ENCODE peak calls at places on chromosomes 1 and 21, in five cellular contexts. One of them, this sample, is unnamed.

GRCh38 chr1:17183388-17184160 is 21.4 kb upstream of the PADI1 start:
- DNase-seq in mesothelial cell of epicardium: no peak
- DNase-seq in T47D: no peak
- DNase-seq in cardiac septum: no peak
- DNase-seq in AG20443: no peak
- DNase-seq in this sample: no peak

GRCh38 chr1:93768380-93768863 is 86.8 kb upstream of the BCAR3 start:
- DNase-seq in mesothelial cell of epicardium: no peak
- DNase-seq in T47D: no peak
- DNase-seq in cardiac septum: no peak
- DNase-seq in AG20443: no peak
- DNase-seq in this sample: no peak

GRCh38 chr21:45880097-45881068 is 101.2 kb upstream of the COL6A1 start:
- DNase-seq in mesothelial cell of epicardium: no peak
- DNase-seq in T47D: peak; percentile 88
- DNase-seq in cardiac septum: no peak
- DNase-seq in AG20443: peak; percentile 86
- DNase-seq in this sample: peak; percentile 36

GRCh38 chr1:156652131-156652991 is 10.4 kb downstream of the BCAN start:
- DNase-seq in mesothelial cell of epicardium: peak; percentile 55
- DNase-seq in T47D: peak; percentile 91
- DNase-seq in cardiac septum: no peak
- DNase-seq in AG20443: peak; percentile 53
- DNase-seq in this sample: no peak

GRCh38 chr1:44602675-44603610 is 71.3 kb downstream of the TMEM53 start:
- DNase-seq in mesothelial cell of epicardium: no peak
- DNase-seq in T47D: no peak
- DNase-seq in cardiac septum: no peak
- DNase-seq in AG20443: no peak
- DNase-seq in this sample: no peak

GRCh38 chr1:107935396-107936064 is 29.4 kb downstream of the VAV3 start:
- DNase-seq in mesothelial cell of epicardium: no peak
- DNase-seq in T47D: no peak
- DNase-seq in cardiac septum: no peak
- DNase-seq in AG20443: no peak
- DNase-seq in this sample: no peak

GRCh38 chr1:236142358-236143103 is at the start of gene GPR137B:
- DNase-seq in mesothelial cell of epicardium: no peak
- DNase-seq in T47D: peak; percentile 74
- DNase-seq in cardiac septum: peak; percentile 80
- DNase-seq in AG20443: peak; percentile 83
- DNase-seq in this sample: peak; percentile 50

GRCh38 chr1:156772728-156773497 is 5.6 kb downstream of the PRCC start:
- DNase-seq in mesothelial cell of epicardium: no peak
- DNase-seq in T47D: no peak
- DNase-seq in cardiac septum: no peak
- DNase-seq in AG20443: no peak
- DNase-seq in this sample: peak; percentile 68

GRCh38 chr1:207797229-207797973 is 45.5 kb downstream of the CD46 start:
- DNase-seq in mesothelial cell of epicardium: peak; percentile 51
- DNase-seq in T47D: peak; percentile 85
- DNase-seq in cardiac septum: peak; percentile 86
- DNase-seq in AG20443: peak; percentile 83
- DNase-seq in this sample: peak; percentile 75

GRCh38 chr1:165598676-165599059 is 32.4 kb upstream of the MGST3 start:
- DNase-seq in mesothelial cell of epicardium: no peak
- DNase-seq in T47D: no peak
- DNase-seq in cardiac septum: no peak
- DNase-seq in AG20443: no peak
- DNase-seq in this sample: no peak

GRCh38 chr1:93537924-93538323 is 90.0 kb downstream of the FNBP1L start:
- DNase-seq in mesothelial cell of epicardium: no peak
- DNase-seq in T47D: no peak
- DNase-seq in cardiac septum: no peak
- DNase-seq in AG20443: no peak
- DNase-seq in this sample: no peak

GRCh38 chr1:162561037-162561615 is 396 bp upstream of the UAP1 start:
- DNase-seq in mesothelial cell of epicardium: peak; percentile 96
- DNase-seq in T47D: peak; percentile 99
- DNase-seq in cardiac septum: peak; percentile 99
- DNase-seq in AG20443: peak; percentile 97
- DNase-seq in this sample: peak; percentile 97

GRCh38 chr1:218353656-218354055 is 8.5 kb downstream of the TGFB2 start:
- DNase-seq in mesothelial cell of epicardium: no peak
- DNase-seq in T47D: no peak
- DNase-seq in cardiac septum: no peak
- DNase-seq in AG20443: no peak
- DNase-seq in this sample: no peak

GRCh38 chr1:55531644-55532043 is 316.5 kb upstream of the USP24 start:
- DNase-seq in mesothelial cell of epicardium: no peak
- DNase-seq in T47D: no peak
- DNase-seq in cardiac septum: no peak
- DNase-seq in AG20443: peak; percentile 26
- DNase-seq in this sample: no peak

GRCh38 chr1:55684131-55684650 is 469.0 kb upstream of the USP24 start:
- DNase-seq in mesothelial cell of epicardium: no peak
- DNase-seq in T47D: no peak
- DNase-seq in cardiac septum: no peak
- DNase-seq in AG20443: peak; percentile 0
- DNase-seq in this sample: no peak

GRCh38 chr1:59150537-59151386 is 146.1 kb upstream of the FGGY start:
- DNase-seq in mesothelial cell of epicardium: no peak
- DNase-seq in T47D: no peak
- DNase-seq in cardiac septum: peak; percentile 89
- DNase-seq in AG20443: peak; percentile 92
- DNase-seq in this sample: no peak

GRCh38 chr21:33261635-33262034 is 4.5 kb upstream of the IL10RB start:
- DNase-seq in mesothelial cell of epicardium: no peak
- DNase-seq in T47D: no peak
- DNase-seq in cardiac septum: no peak
- DNase-seq in AG20443: no peak
- DNase-seq in this sample: no peak

GRCh38 chr21:36195613-36196012 is 39.0 kb downstream of the DOP1B start:
- DNase-seq in mesothelial cell of epicardium: no peak
- DNase-seq in T47D: no peak
- DNase-seq in cardiac septum: no peak
- DNase-seq in AG20443: no peak
- DNase-seq in this sample: no peak

GRCh38 chr1:54564312-54565112 is 16.5 kb downstream of the ACOT11 start:
- DNase-seq in mesothelial cell of epicardium: no peak
- DNase-seq in T47D: peak; percentile 30
- DNase-seq in cardiac septum: no peak
- DNase-seq in AG20443: no peak
- DNase-seq in this sample: no peak

GRCh38 chr1:161981735-161982525 is 41.7 kb downstream of the OLFML2B start:
- DNase-seq in mesothelial cell of epicardium: no peak
- DNase-seq in T47D: no peak
- DNase-seq in cardiac septum: no peak
- DNase-seq in AG20443: no peak
- DNase-seq in this sample: no peak

GRCh38 chr1:156451486-156452184 is 48.9 kb downstream of the MEF2D start:
- DNase-seq in mesothelial cell of epicardium: no peak
- DNase-seq in T47D: no peak
- DNase-seq in cardiac septum: no peak
- DNase-seq in AG20443: no peak
- DNase-seq in this sample: no peak

GRCh38 chr1:160951443-160952128 is 3.0 kb downstream of the ITLN2 start:
- DNase-seq in mesothelial cell of epicardium: no peak
- DNase-seq in T47D: peak; percentile 79
- DNase-seq in cardiac septum: no peak
- DNase-seq in AG20443: peak; percentile 76
- DNase-seq in this sample: peak; percentile 77

GRCh38 chr1:167482184-167482583 is 36.1 kb downstream of the CD247 start:
- DNase-seq in mesothelial cell of epicardium: no peak
- DNase-seq in T47D: no peak
- DNase-seq in cardiac septum: no peak
- DNase-seq in AG20443: no peak
- DNase-seq in this sample: no peak

GRCh38 chr1:59568158-59568935 is 246.4 kb upstream of the HOOK1 start:
- DNase-seq in mesothelial cell of epicardium: no peak
- DNase-seq in T47D: peak; percentile 39
- DNase-seq in cardiac septum: no peak
- DNase-seq in AG20443: peak; percentile 20
- DNase-seq in this sample: no peak

GRCh38 chr1:119367332-119368124 is 1.1 kb upstream of the HAO2 start:
- DNase-seq in mesothelial cell of epicardium: no peak
- DNase-seq in T47D: peak; percentile 48
- DNase-seq in cardiac septum: no peak
- DNase-seq in AG20443: peak; percentile 74
- DNase-seq in this sample: peak; percentile 14

GRCh38 chr1:204445860-204446412 is 34.3 kb upstream of the PPP1R15B start:
- DNase-seq in mesothelial cell of epicardium: no peak
- DNase-seq in T47D: peak; percentile 72
- DNase-seq in cardiac septum: no peak
- DNase-seq in AG20443: peak; percentile 63
- DNase-seq in this sample: peak; percentile 49

GRCh38 chr1:43565600-43566360 is 35.1 kb downstream of the PTPRF start:
- DNase-seq in mesothelial cell of epicardium: peak; percentile 55
- DNase-seq in T47D: no peak
- DNase-seq in cardiac septum: peak; percentile 79
- DNase-seq in AG20443: peak; percentile 93
- DNase-seq in this sample: peak; percentile 58

GRCh38 chr1:153099646-153100045 is 5.3 kb upstream of the SPRR2E start:
- DNase-seq in mesothelial cell of epicardium: no peak
- DNase-seq in T47D: no peak
- DNase-seq in cardiac septum: no peak
- DNase-seq in AG20443: no peak
- DNase-seq in this sample: no peak

GRCh38 chr1:25094995-25095394 is 137.3 kb downstream of the SYF2 start:
- DNase-seq in mesothelial cell of epicardium: no peak
- DNase-seq in T47D: no peak
- DNase-seq in cardiac septum: no peak
- DNase-seq in AG20443: no peak
- DNase-seq in this sample: no peak

GRCh38 chr1:223780926-223781325 is 64.8 kb downstream of the TP53BP2 start:
- DNase-seq in mesothelial cell of epicardium: no peak
- DNase-seq in T47D: no peak
- DNase-seq in cardiac septum: no peak
- DNase-seq in AG20443: no peak
- DNase-seq in this sample: no peak